ENCODE peak calls at places on chromosomes 4 and X, in ten cellular contexts. One of them, this sample, is unnamed.
A peak's percentile ranks its signal among the peaks of the same experiment; 100 is the strongest.

GRCh38 chrX:14359316-14359715 is 170.0 kb upstream of the GLRA2 start:
- DNase-seq in activated CD8-positive, alpha-beta T cell treated with anti-CD3 and anti-CD28 coated beads for 36 hours: no peak
- DNase-seq in adrenal gland: no peak
- DNase-seq in right lobe of liver: no peak
- DNase-seq in endothelial cell: no peak
- DNase-seq in H9: no peak
- DNase-seq in pancreas: no peak
- DNase-seq in astrocyte of the spinal cord: no peak
- DNase-seq in CD4-positive, alpha-beta T cell: no peak
- DNase-seq in thyroid gland: no peak
- DNase-seq in this sample: no peak

GRCh38 chr4:143207555-143207954 is 22.8 kb downstream of the USP38 start:
- DNase-seq in activated CD8-positive, alpha-beta T cell treated with anti-CD3 and anti-CD28 coated beads for 36 hours: no peak
- DNase-seq in adrenal gland: no peak
- DNase-seq in right lobe of liver: no peak
- DNase-seq in endothelial cell: no peak
- DNase-seq in H9: no peak
- DNase-seq in pancreas: no peak
- DNase-seq in astrocyte of the spinal cord: peak; percentile 17
- DNase-seq in CD4-positive, alpha-beta T cell: no peak
- DNase-seq in thyroid gland: no peak
- DNase-seq in this sample: no peak

GRCh38 chr4:17781072-17781830 is at the start of gene FAM184B:
- DNase-seq in activated CD8-positive, alpha-beta T cell treated with anti-CD3 and anti-CD28 coated beads for 36 hours: peak; percentile 23
- DNase-seq in adrenal gland: no peak
- DNase-seq in right lobe of liver: peak; percentile 54
- DNase-seq in endothelial cell: peak; percentile 17
- DNase-seq in H9: peak; percentile 52
- DNase-seq in pancreas: no peak
- DNase-seq in astrocyte of the spinal cord: peak; percentile 11
- DNase-seq in CD4-positive, alpha-beta T cell: no peak
- DNase-seq in thyroid gland: no peak
- DNase-seq in this sample: peak; percentile 33

GRCh38 chrX:139680356-139680755 is 27.6 kb downstream of the MCF2 start:
- DNase-seq in activated CD8-positive, alpha-beta T cell treated with anti-CD3 and anti-CD28 coated beads for 36 hours: no peak
- DNase-seq in adrenal gland: no peak
- DNase-seq in right lobe of liver: no peak
- DNase-seq in endothelial cell: no peak
- DNase-seq in H9: no peak
- DNase-seq in pancreas: no peak
- DNase-seq in astrocyte of the spinal cord: no peak
- DNase-seq in CD4-positive, alpha-beta T cell: no peak
- DNase-seq in thyroid gland: no peak
- DNase-seq in this sample: no peak

GRCh38 chrX:105167233-105167632 is 53.3 kb downstream of the TEX13A start:
- DNase-seq in activated CD8-positive, alpha-beta T cell treated with anti-CD3 and anti-CD28 coated beads for 36 hours: no peak
- DNase-seq in adrenal gland: no peak
- DNase-seq in right lobe of liver: no peak
- DNase-seq in endothelial cell: no peak
- DNase-seq in H9: no peak
- DNase-seq in pancreas: no peak
- DNase-seq in astrocyte of the spinal cord: no peak
- DNase-seq in CD4-positive, alpha-beta T cell: no peak
- DNase-seq in thyroid gland: no peak
- DNase-seq in this sample: no peak

GRCh38 chrX:154526901-154527675 is 11.1 kb upstream of the FAM3A start:
- DNase-seq in activated CD8-positive, alpha-beta T cell treated with anti-CD3 and anti-CD28 coated beads for 36 hours: peak; percentile 79
- DNase-seq in adrenal gland: peak; percentile 82
- DNase-seq in right lobe of liver: no peak
- DNase-seq in endothelial cell: peak; percentile 64
- DNase-seq in H9: peak; percentile 83
- DNase-seq in pancreas: peak; percentile 75
- DNase-seq in astrocyte of the spinal cord: peak; percentile 78
- DNase-seq in CD4-positive, alpha-beta T cell: peak; percentile 41
- DNase-seq in thyroid gland: peak; percentile 92
- DNase-seq in this sample: peak; percentile 73

GRCh38 chr4:67684839-67685531 is 16.0 kb downstream of the UBA6 start:
- DNase-seq in activated CD8-positive, alpha-beta T cell treated with anti-CD3 and anti-CD28 coated beads for 36 hours: no peak
- DNase-seq in adrenal gland: no peak
- DNase-seq in right lobe of liver: no peak
- DNase-seq in endothelial cell: no peak
- DNase-seq in H9: no peak
- DNase-seq in pancreas: no peak
- DNase-seq in astrocyte of the spinal cord: peak; percentile 37
- DNase-seq in CD4-positive, alpha-beta T cell: no peak
- DNase-seq in thyroid gland: no peak
- DNase-seq in this sample: no peak

GRCh38 chr4:58475097-58475496 is 1364.9 kb upstream of the IGFBP7 start:
- DNase-seq in activated CD8-positive, alpha-beta T cell treated with anti-CD3 and anti-CD28 coated beads for 36 hours: no peak
- DNase-seq in adrenal gland: no peak
- DNase-seq in right lobe of liver: no peak
- DNase-seq in endothelial cell: no peak
- DNase-seq in H9: no peak
- DNase-seq in pancreas: no peak
- DNase-seq in astrocyte of the spinal cord: no peak
- DNase-seq in CD4-positive, alpha-beta T cell: no peak
- DNase-seq in thyroid gland: no peak
- DNase-seq in this sample: no peak

GRCh38 chr4:123481034-123481433 is 84.4 kb downstream of the SPRY1 start:
- DNase-seq in activated CD8-positive, alpha-beta T cell treated with anti-CD3 and anti-CD28 coated beads for 36 hours: peak; percentile 48
- DNase-seq in adrenal gland: no peak
- DNase-seq in right lobe of liver: no peak
- DNase-seq in endothelial cell: no peak
- DNase-seq in H9: no peak
- DNase-seq in pancreas: no peak
- DNase-seq in astrocyte of the spinal cord: peak; percentile 91
- DNase-seq in CD4-positive, alpha-beta T cell: no peak
- DNase-seq in thyroid gland: no peak
- DNase-seq in this sample: no peak

GRCh38 chrX:102765217-102765616 is 44.7 kb downstream of the GPRASP3 start:
- DNase-seq in activated CD8-positive, alpha-beta T cell treated with anti-CD3 and anti-CD28 coated beads for 36 hours: no peak
- DNase-seq in adrenal gland: peak; percentile 55
- DNase-seq in right lobe of liver: no peak
- DNase-seq in endothelial cell: no peak
- DNase-seq in H9: no peak
- DNase-seq in pancreas: no peak
- DNase-seq in astrocyte of the spinal cord: peak; percentile 60
- DNase-seq in CD4-positive, alpha-beta T cell: no peak
- DNase-seq in thyroid gland: no peak
- DNase-seq in this sample: no peak

GRCh38 chr4:179989975-179990374 is 2253.2 kb upstream of the TENM3 start:
- DNase-seq in activated CD8-positive, alpha-beta T cell treated with anti-CD3 and anti-CD28 coated beads for 36 hours: no peak
- DNase-seq in adrenal gland: no peak
- DNase-seq in right lobe of liver: no peak
- DNase-seq in endothelial cell: no peak
- DNase-seq in H9: no peak
- DNase-seq in pancreas: no peak
- DNase-seq in astrocyte of the spinal cord: no peak
- DNase-seq in CD4-positive, alpha-beta T cell: no peak
- DNase-seq in thyroid gland: peak; percentile 6
- DNase-seq in this sample: peak; percentile 34

GRCh38 chr4:171629737-171630136 is 183.5 kb upstream of the GALNTL6 start:
- DNase-seq in activated CD8-positive, alpha-beta T cell treated with anti-CD3 and anti-CD28 coated beads for 36 hours: no peak
- DNase-seq in adrenal gland: no peak
- DNase-seq in right lobe of liver: no peak
- DNase-seq in endothelial cell: no peak
- DNase-seq in H9: peak; percentile 83
- DNase-seq in pancreas: no peak
- DNase-seq in astrocyte of the spinal cord: no peak
- DNase-seq in CD4-positive, alpha-beta T cell: no peak
- DNase-seq in thyroid gland: no peak
- DNase-seq in this sample: no peak

DNA sequence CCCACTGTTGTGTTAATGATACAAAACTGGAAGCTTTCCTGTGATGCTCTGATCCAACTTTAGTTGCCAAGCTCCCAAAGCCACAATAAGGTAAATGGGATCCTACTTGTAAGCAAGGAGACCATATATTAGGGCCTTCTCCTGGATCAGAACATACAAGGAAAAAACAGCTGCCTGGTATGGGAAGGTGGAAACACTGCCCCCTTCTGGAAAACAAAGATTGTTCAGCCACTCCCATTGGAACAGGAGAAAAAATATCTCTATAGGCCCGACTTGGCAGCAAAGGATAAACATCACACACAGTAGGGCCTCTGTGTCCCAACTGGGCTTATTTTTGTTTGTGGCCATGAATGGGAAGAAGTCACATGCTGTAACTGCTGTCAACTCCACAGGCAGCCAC is 166.5 kb downstream of the TBX22 start:
- DNase-seq in activated CD8-positive, alpha-beta T cell treated with anti-CD3 and anti-CD28 coated beads for 36 hours: no peak
- DNase-seq in adrenal gland: no peak
- DNase-seq in right lobe of liver: no peak
- DNase-seq in endothelial cell: peak; percentile 4
- DNase-seq in H9: peak; percentile 31
- DNase-seq in pancreas: no peak
- DNase-seq in astrocyte of the spinal cord: no peak
- DNase-seq in CD4-positive, alpha-beta T cell: no peak
- DNase-seq in thyroid gland: no peak
- DNase-seq in this sample: no peak
- TF ChIP-seq CTCF in activated CD8-positive, alpha-beta T cell treated with anti-CD3 and anti-CD28 coated beads for 36 hours: no peak
- TF ChIP-seq CTCF in adrenal gland: no peak
- TF ChIP-seq CTCF in right lobe of liver: peak; percentile 41
- TF ChIP-seq CTCF in endothelial cell: peak; percentile 39
- TF ChIP-seq CTCF in H9: peak; percentile 62
- TF ChIP-seq CTCF in pancreas: no peak
- TF ChIP-seq CTCF in astrocyte of the spinal cord: no peak
- TF ChIP-seq CTCF in CD4-positive, alpha-beta T cell: no peak
- TF ChIP-seq CTCF in thyroid gland: no peak
- TF ChIP-seq CTCF in this sample: peak; percentile 9

GRCh38 chrX:50973199-50973598 is 62.7 kb downstream of the BMP15 start:
- DNase-seq in activated CD8-positive, alpha-beta T cell treated with anti-CD3 and anti-CD28 coated beads for 36 hours: no peak
- DNase-seq in adrenal gland: no peak
- DNase-seq in right lobe of liver: no peak
- DNase-seq in endothelial cell: no peak
- DNase-seq in H9: no peak
- DNase-seq in pancreas: no peak
- DNase-seq in astrocyte of the spinal cord: no peak
- DNase-seq in CD4-positive, alpha-beta T cell: no peak
- DNase-seq in thyroid gland: no peak
- DNase-seq in this sample: no peak

GRCh38 chrX:50980251-50980650 is 69.7 kb downstream of the BMP15 start:
- DNase-seq in activated CD8-positive, alpha-beta T cell treated with anti-CD3 and anti-CD28 coated beads for 36 hours: no peak
- DNase-seq in adrenal gland: no peak
- DNase-seq in right lobe of liver: no peak
- DNase-seq in endothelial cell: no peak
- DNase-seq in H9: no peak
- DNase-seq in pancreas: no peak
- DNase-seq in astrocyte of the spinal cord: no peak
- DNase-seq in CD4-positive, alpha-beta T cell: no peak
- DNase-seq in thyroid gland: no peak
- DNase-seq in this sample: no peak

GRCh38 chrX:50978920-50979660 is 68.6 kb downstream of the BMP15 start:
- DNase-seq in activated CD8-positive, alpha-beta T cell treated with anti-CD3 and anti-CD28 coated beads for 36 hours: no peak
- DNase-seq in adrenal gland: no peak
- DNase-seq in right lobe of liver: no peak
- DNase-seq in endothelial cell: no peak
- DNase-seq in H9: peak; percentile 60
- DNase-seq in pancreas: no peak
- DNase-seq in astrocyte of the spinal cord: no peak
- DNase-seq in CD4-positive, alpha-beta T cell: no peak
- DNase-seq in thyroid gland: no peak
- DNase-seq in this sample: no peak
- TF ChIP-seq CTCF in activated CD8-positive, alpha-beta T cell treated with anti-CD3 and anti-CD28 coated beads for 36 hours: no peak
- TF ChIP-seq CTCF in adrenal gland: no peak
- TF ChIP-seq CTCF in right lobe of liver: no peak
- TF ChIP-seq CTCF in endothelial cell: no peak
- TF ChIP-seq CTCF in H9: peak; percentile 48
- TF ChIP-seq CTCF in pancreas: no peak
- TF ChIP-seq CTCF in astrocyte of the spinal cord: no peak
- TF ChIP-seq CTCF in CD4-positive, alpha-beta T cell: no peak
- TF ChIP-seq CTCF in thyroid gland: no peak
- TF ChIP-seq CTCF in this sample: no peak

DNA sequence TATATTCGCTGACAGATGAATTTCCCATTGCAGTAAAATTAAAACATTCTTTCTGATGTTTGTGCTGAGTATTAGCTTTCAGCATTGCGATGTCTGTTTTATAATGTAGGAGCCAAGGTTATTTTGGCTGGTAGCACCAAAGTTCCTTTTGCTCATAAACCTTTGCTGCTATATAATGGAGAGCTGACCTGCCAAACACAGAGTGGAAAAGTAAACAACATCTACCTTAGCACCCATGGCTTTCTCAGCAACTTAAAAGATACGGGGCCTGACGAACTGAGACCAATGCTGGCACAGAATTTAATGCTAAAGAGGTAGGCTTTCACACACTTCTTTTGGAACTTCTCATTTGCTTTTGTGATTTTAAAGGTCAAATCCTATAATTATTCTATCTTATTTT is 46.0 kb downstream of the WDR19 start:
- DNase-seq in activated CD8-positive, alpha-beta T cell treated with anti-CD3 and anti-CD28 coated beads for 36 hours: no peak
- DNase-seq in adrenal gland: no peak
- DNase-seq in right lobe of liver: no peak
- DNase-seq in endothelial cell: no peak
- DNase-seq in H9: no peak
- DNase-seq in pancreas: no peak
- DNase-seq in astrocyte of the spinal cord: no peak
- DNase-seq in CD4-positive, alpha-beta T cell: no peak
- DNase-seq in thyroid gland: no peak
- DNase-seq in this sample: no peak
- TF ChIP-seq CTCF in activated CD8-positive, alpha-beta T cell treated with anti-CD3 and anti-CD28 coated beads for 36 hours: no peak
- TF ChIP-seq CTCF in adrenal gland: no peak
- TF ChIP-seq CTCF in right lobe of liver: no peak
- TF ChIP-seq CTCF in endothelial cell: no peak
- TF ChIP-seq CTCF in H9: no peak
- TF ChIP-seq CTCF in pancreas: no peak
- TF ChIP-seq CTCF in astrocyte of the spinal cord: no peak
- TF ChIP-seq CTCF in CD4-positive, alpha-beta T cell: no peak
- TF ChIP-seq CTCF in thyroid gland: no peak
- TF ChIP-seq CTCF in this sample: no peak

GRCh38 chrX:28589048-28589447 is 1.8 kb downstream of the IL1RAPL1 start:
- DNase-seq in activated CD8-positive, alpha-beta T cell treated with anti-CD3 and anti-CD28 coated beads for 36 hours: no peak
- DNase-seq in adrenal gland: no peak
- DNase-seq in right lobe of liver: no peak
- DNase-seq in endothelial cell: no peak
- DNase-seq in H9: no peak
- DNase-seq in pancreas: no peak
- DNase-seq in astrocyte of the spinal cord: no peak
- DNase-seq in CD4-positive, alpha-beta T cell: no peak
- DNase-seq in thyroid gland: no peak
- DNase-seq in this sample: no peak

GRCh38 chrX:28585767-28586166 is 1.5 kb upstream of the IL1RAPL1 start:
- DNase-seq in activated CD8-positive, alpha-beta T cell treated with anti-CD3 and anti-CD28 coated beads for 36 hours: no peak
- DNase-seq in adrenal gland: no peak
- DNase-seq in right lobe of liver: no peak
- DNase-seq in endothelial cell: no peak
- DNase-seq in H9: no peak
- DNase-seq in pancreas: no peak
- DNase-seq in astrocyte of the spinal cord: no peak
- DNase-seq in CD4-positive, alpha-beta T cell: no peak
- DNase-seq in thyroid gland: no peak
- DNase-seq in this sample: no peak

GRCh38 chrX:28584025-28584424 is 3.2 kb upstream of the IL1RAPL1 start:
- DNase-seq in activated CD8-positive, alpha-beta T cell treated with anti-CD3 and anti-CD28 coated beads for 36 hours: no peak
- DNase-seq in adrenal gland: no peak
- DNase-seq in right lobe of liver: no peak
- DNase-seq in endothelial cell: no peak
- DNase-seq in H9: no peak
- DNase-seq in pancreas: no peak
- DNase-seq in astrocyte of the spinal cord: no peak
- DNase-seq in CD4-positive, alpha-beta T cell: no peak
- DNase-seq in thyroid gland: no peak
- DNase-seq in this sample: no peak

GRCh38 chrX:28586291-28586690 is 955 bp upstream of the IL1RAPL1 start:
- DNase-seq in activated CD8-positive, alpha-beta T cell treated with anti-CD3 and anti-CD28 coated beads for 36 hours: no peak
- DNase-seq in adrenal gland: no peak
- DNase-seq in right lobe of liver: no peak
- DNase-seq in endothelial cell: peak; percentile 11
- DNase-seq in H9: peak; percentile 70
- DNase-seq in pancreas: no peak
- DNase-seq in astrocyte of the spinal cord: peak; percentile 42
- DNase-seq in CD4-positive, alpha-beta T cell: no peak
- DNase-seq in thyroid gland: no peak
- DNase-seq in this sample: no peak

GRCh38 chrX:28586891-28587635 is at the start of gene IL1RAPL1:
- DNase-seq in activated CD8-positive, alpha-beta T cell treated with anti-CD3 and anti-CD28 coated beads for 36 hours: no peak
- DNase-seq in adrenal gland: no peak
- DNase-seq in right lobe of liver: no peak
- DNase-seq in endothelial cell: no peak
- DNase-seq in H9: no peak
- DNase-seq in pancreas: no peak
- DNase-seq in astrocyte of the spinal cord: peak; percentile 75
- DNase-seq in CD4-positive, alpha-beta T cell: no peak
- DNase-seq in thyroid gland: peak; percentile 4
- DNase-seq in this sample: no peak
- TF ChIP-seq CTCF in activated CD8-positive, alpha-beta T cell treated with anti-CD3 and anti-CD28 coated beads for 36 hours: no peak
- TF ChIP-seq CTCF in adrenal gland: no peak
- TF ChIP-seq CTCF in right lobe of liver: peak; percentile 45
- TF ChIP-seq CTCF in endothelial cell: no peak
- TF ChIP-seq CTCF in H9: peak; percentile 19
- TF ChIP-seq CTCF in pancreas: no peak
- TF ChIP-seq CTCF in astrocyte of the spinal cord: peak; percentile 19
- TF ChIP-seq CTCF in CD4-positive, alpha-beta T cell: no peak
- TF ChIP-seq CTCF in thyroid gland: peak; percentile 15
- TF ChIP-seq CTCF in this sample: no peak